ENCODE peak calls at places on chromosomes 3 and 15, in seven cellular contexts. N, F, X, I, D, R and G are unnamed samples. For H3K4me1, the result is how much of the 10 kb centered on the place peaks cover.

GRCh38 chr3:183734750-183735284 is 37.2 kb downstream of the YEATS2 start:
- DNase-seq in N (no peak), F (no peak), X (no peak), I (no peak), D (no peak), R (no peak), G (no peak)

GRCh38 chr3:12363397-12364195 is 74.7 kb downstream of the PPARG start:
- DNase-seq in N (no peak), F (no peak), X (no peak), I (no peak), D (no peak), R (no peak), G (no peak)

GRCh38 chr15:41561777-41562145 is 2.7 kb downstream of the TYRO3 start:
- DNase-seq in N (no peak), F (peak), X (no peak), I (no peak), D (peak), R (peak), G (no peak)

GRCh38 chr15:52518972-52519371 is 9.7 kb downstream of the MYO5A start:
- DNase-seq in N (no peak), F (no peak), X (no peak), I (no peak), D (no peak), R (no peak), G (no peak)

GRCh38 chr15:73630796-73631471 is 2.3 kb downstream of the NPTN start:
- DNase-seq in N (no peak), F (no peak), X (no peak), I (peak), D (no peak), R (peak), G (no peak)

GRCh38 chr15:93523490-93523889 is 434.5 kb upstream of the RGMA start:
- DNase-seq in N (no peak), F (no peak), X (no peak), I (no peak), D (no peak), R (no peak), G (no peak)

GRCh38 chr3:132880986-132881385 is 157.2 kb upstream of the TMEM108 start:
- DNase-seq in N (no peak), F (no peak), X (no peak), I (no peak), D (no peak), R (peak), G (no peak)

GRCh38 chr3:185630182-185630622 is 44.1 kb downstream of the SENP2 start:
- DNase-seq in N (peak), F (peak), X (no peak), I (peak), D (peak), R (no peak), G (peak)

GRCh38 chr15:40796041-40796440 is 10.8 kb upstream of the ZFYVE19 start:
- DNase-seq in N (no peak), F (no peak), X (no peak), I (no peak), D (no peak), R (no peak), G (no peak)

GRCh38 chr15:59701880-59702279 is 12.8 kb upstream of the BNIP2 start:
- DNase-seq in N (no peak), F (no peak), X (no peak), I (no peak), D (no peak), R (no peak), G (no peak)

GRCh38 chr3:151166161-151166560 is 36.9 kb downstream of the GPR171 start:
- DNase-seq in N (no peak), F (peak), X (no peak), I (no peak), D (peak), R (no peak), G (no peak)

GRCh38 chr15:39478996-39479395 is 101.9 kb upstream of the THBS1 start:
- DNase-seq in N (no peak), F (peak), X (no peak), I (no peak), D (no peak), R (no peak), G (no peak)

GRCh38 chr3:197298858-197299854 is 744 bp upstream of the DLG1 start:
- DNase-seq in N (peak), F (no peak), X (no peak), I (peak), D (no peak), R (peak), G (peak)

GRCh38 chr3:34758630-34759261 is 880.6 kb upstream of the ARPP21 start:
- DNase-seq in N (no peak), F (no peak), X (no peak), I (no peak), D (no peak), R (no peak), G (peak)
- H3K4me3 ChIP-seq in N (no peak), F (no peak), X (no peak), I (no peak), D (no peak), R (no peak), G (no peak)

GRCh38 chr15:77497942-77498361 is 77.3 kb downstream of the HMG20A start:
- DNase-seq in N (no peak), F (no peak), X (no peak), I (peak), D (peak), R (no peak), G (no peak)

GRCh38 chr15:77496710-77497107 is 76.0 kb downstream of the HMG20A start:
- DNase-seq in N (peak), F (peak), X (peak), I (peak), D (peak), R (peak), G (peak)

GRCh38 chr15:77497108-77497737 is 76.5 kb downstream of the HMG20A start:
- DNase-seq in N (no peak), F (peak), X (no peak), I (peak), D (no peak), R (peak), G (no peak)

GRCh38 chr15:77494073-77494472 is 73.4 kb downstream of the HMG20A start:
- DNase-seq in N (no peak), F (no peak), X (no peak), I (no peak), D (no peak), R (no peak), G (no peak)

GRCh38 chr15:77495806-77496589 is 75.3 kb downstream of the HMG20A start:
- DNase-seq in N (no peak), F (peak), X (no peak), I (no peak), D (peak), R (peak), G (no peak)
- H3K4me1 ChIP-seq in N (half or more), F (under half), X (under half), I (under half), D (under half), R (under half), G (under half)

DNA sequence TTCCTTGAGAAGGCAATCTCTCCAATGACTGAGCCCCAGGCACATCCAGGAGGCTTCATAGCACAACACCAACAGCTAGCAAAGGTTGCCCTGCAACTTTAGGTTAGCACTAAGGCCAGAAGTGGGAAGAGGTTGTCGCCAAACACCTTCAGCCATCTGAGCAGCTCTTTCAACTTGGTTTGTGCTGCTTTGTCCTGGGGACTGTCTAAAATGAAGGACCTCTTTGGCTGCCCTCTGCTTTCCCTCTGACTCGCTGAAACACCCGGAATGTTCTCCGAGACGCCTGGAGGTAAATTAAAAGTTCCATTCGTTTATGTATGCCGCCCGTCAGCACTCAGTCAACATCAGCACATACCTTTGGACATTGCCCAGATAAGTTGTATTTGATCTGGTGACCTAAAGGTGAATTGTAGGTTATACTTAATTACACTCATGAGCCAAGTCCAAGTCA is 121.2 kb upstream of the NR2F2 start:
- DNase-seq in N (no peak), F (no peak), X (no peak), I (peak), D (no peak), R (no peak), G (no peak)
- H3K4me3 ChIP-seq in N (no peak), F (no peak), X (no peak), I (no peak), D (no peak), R (no peak), G (no peak)

DNA sequence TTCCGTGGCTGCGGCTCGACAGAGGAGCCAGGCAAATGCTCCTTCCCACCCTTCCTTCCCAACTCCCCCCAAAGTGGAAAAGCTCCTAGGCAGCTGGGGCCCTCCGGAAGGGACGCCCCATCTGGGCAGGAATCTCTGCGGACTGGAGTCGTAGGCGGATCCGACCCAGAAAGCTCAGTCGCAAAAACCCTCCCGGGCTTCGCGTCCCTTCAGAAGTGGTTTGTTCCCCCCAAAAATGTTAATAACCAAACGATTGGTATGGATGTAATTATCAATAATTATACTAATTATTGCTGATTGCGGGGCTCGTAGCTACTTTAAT is 3.8 kb downstream of the RNU6-1 start:
- DNase-seq in N (no peak), F (no peak), X (no peak), I (no peak), D (no peak), R (no peak), G (no peak)
- H3K4me1 ChIP-seq in N (half or more), F (under half), X (under half), I (under half), D (under half), R (under half), G (half or more)

GRCh38 chr3:87229113-87229512 is 2.0 kb downstream of the CHMP2B start:
- DNase-seq in N (no peak), F (no peak), X (no peak), I (no peak), D (no peak), R (no peak), G (no peak)
- H3K4me3 ChIP-seq in N (peak), F (no peak), X (no peak), I (peak), D (no peak), R (no peak), G (peak)

DNA sequence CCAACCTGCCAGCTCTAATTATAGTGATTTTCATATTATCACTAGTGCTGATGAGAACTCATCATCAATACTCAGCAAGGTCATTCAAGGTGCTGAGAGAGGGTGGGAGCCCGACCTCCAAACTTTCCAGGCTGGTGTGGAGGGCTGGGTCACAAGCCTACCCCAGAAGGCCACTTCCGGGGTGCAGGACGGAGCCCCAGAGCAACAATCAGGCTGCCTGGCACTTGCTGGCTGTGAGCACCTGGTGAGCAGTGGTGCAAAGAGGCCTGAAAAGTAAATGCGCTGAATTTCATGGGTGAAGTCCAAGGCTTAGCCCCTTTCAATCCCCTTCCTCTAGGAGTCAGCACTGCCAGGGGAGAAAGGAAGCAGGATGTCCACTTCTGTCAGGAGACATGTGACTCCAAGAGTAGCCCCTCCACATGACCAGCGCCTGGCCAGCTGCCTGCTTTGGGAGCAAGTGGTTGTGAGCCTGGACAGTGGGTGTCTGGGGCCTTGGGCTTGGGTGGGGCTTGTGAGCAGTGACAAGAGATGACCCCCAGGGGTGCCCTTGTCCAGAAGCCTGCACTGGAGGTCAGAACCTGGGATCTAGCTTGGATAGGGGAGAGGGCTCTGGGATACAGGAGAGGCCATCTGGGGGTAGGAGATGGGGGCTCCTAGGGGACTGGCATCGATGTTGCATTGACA is 165.0 kb upstream of the TLE3 start:
- DNase-seq in N (no peak), F (no peak), X (no peak), I (no peak), D (no peak), R (peak), G (no peak)
- H3K4me1 ChIP-seq in N (under half), F (under half), X (under half), I (under half), D (under half), R (under half), G (half or more)